ENCODE peak calls at places on chromosomes 12 and 14, in nine cellular contexts. U is PC-3; Z is right atrium auricular region; W is HCT116; S is CD8-positive, alpha-beta memory T cell; I is GM23338; P is body of pancreas; Y is H1; X is lower lobe of right lung. V is an unnamed sample.

GRCh38 chr14:50666772-50667490 is 1.2 kb downstream of the SAV1 start:
- DNase-seq in Y (no peak), W (no peak), U (peak; percentile 82), I (peak; percentile 76), S (no peak), X (no peak), P (peak; percentile 67), Z (peak; percentile 68), V (no peak)

GRCh38 chr12:6662602-6662905 is 365 bp downstream of the ING4 start:
- DNase-seq in X (no peak), Z (no peak), Y (no peak), I (peak; percentile 70), S (no peak), W (no peak), U (no peak), P (no peak), V (no peak)

GRCh38 chr14:53450871-53451270 is 297.7 kb upstream of the DDHD1 start:
- DNase-seq in P (no peak), U (peak; percentile 66), Y (no peak), W (no peak), Z (no peak), X (peak; percentile 53), S (no peak), I (no peak), V (no peak)

GRCh38 chr12:118884226-118884625 is 97.1 kb upstream of the SRRM4 start:
- DNase-seq in I (no peak), S (no peak), Y (no peak), W (no peak), P (no peak), Z (no peak), X (no peak), U (no peak), V (no peak)

GRCh38 chr12:42641231-42641630 is 51.7 kb upstream of the PRICKLE1 start:
- DNase-seq in I (no peak), Y (no peak), U (no peak), Z (no peak), W (no peak), S (no peak), P (no peak), X (no peak), V (no peak)

GRCh38 chr12:57191410-57191809 is 25.2 kb upstream of the NXPH4 start:
- DNase-seq in W (no peak), Z (no peak), I (no peak), X (no peak), P (no peak), U (no peak), Y (no peak), S (no peak), V (no peak)

GRCh38 chr14:50887476-50887875 is 15.6 kb downstream of the ABHD12B start:
- DNase-seq in W (no peak), Z (no peak), U (no peak), P (no peak), X (no peak), I (no peak), S (no peak), Y (no peak), V (no peak)

GRCh38 chr12:89345830-89346740 is 6.2 kb downstream of the DUSP6 start:
- DNase-seq in Y (peak; percentile 75), X (peak; percentile 80), U (peak; percentile 77), I (peak; percentile 90), S (peak; percentile 62), P (peak; percentile 77), Z (peak; percentile 70), W (peak; percentile 61), V (no peak)

GRCh38 chr14:71472281-71472960 is 459.8 kb upstream of the RGS6 start:
- DNase-seq in Y (no peak), I (no peak), P (no peak), Z (no peak), X (no peak), U (no peak), W (no peak), S (no peak), V (no peak)

GRCh38 chr12:132946507-132946820 is 9.6 kb downstream of the ZNF605 start:
- DNase-seq in X (no peak), Y (no peak), Z (no peak), P (no peak), W (no peak), I (no peak), S (no peak), U (no peak), V (no peak)

GRCh38 chr14:102437997-102438922 is 71.3 kb downstream of the ANKRD9 start:
- DNase-seq in X (peak; percentile 88), I (peak; percentile 98), Y (peak; percentile 94), Z (peak; percentile 79), P (peak; percentile 83), U (peak; percentile 82), W (peak; percentile 59), S (peak; percentile 56), V (peak; percentile 20)

GRCh38 chr14:36019126-36019525 is 157.4 kb downstream of the PTCSC3 start:
- DNase-seq in I (no peak), X (no peak), S (no peak), U (no peak), Y (no peak), W (no peak), P (no peak), Z (no peak), V (no peak)

GRCh38 chr12:128969480-128970055 is 116.3 kb downstream of the GLT1D1 start:
- DNase-seq in Z (no peak), W (no peak), I (peak; percentile 69), S (no peak), U (peak; percentile 52), P (peak; percentile 15), Y (peak; percentile 82), X (no peak), V (no peak)

GRCh38 chr12:110689601-110690430 is 901 bp upstream of the HVCN1 start:
- DNase-seq in S (peak; percentile 60), Z (no peak), U (no peak), P (peak; percentile 18), I (peak; percentile 83), X (peak; percentile 66), Y (peak; percentile 78), W (no peak), V (no peak)

GRCh38 chr12:80411787-80412186 is 32.2 kb upstream of the PTPRQ start:
- DNase-seq in S (no peak), P (no peak), Z (no peak), U (no peak), I (no peak), Y (no peak), W (no peak), X (no peak), V (no peak)

GRCh38 chr12:12333980-12334709 is 15.9 kb downstream of the MANSC1 start:
- DNase-seq in P (peak; percentile 54), W (peak; percentile 47), X (peak; percentile 68), Y (peak; percentile 69), I (peak; percentile 66), S (peak; percentile 50), Z (no peak), U (peak; percentile 56), V (no peak)

GRCh38 chr12:85369365-85370154 is 89.5 kb downstream of the ALX1 start:
- DNase-seq in I (no peak), S (no peak), Z (no peak), U (peak; percentile 17), Y (no peak), X (no peak), W (no peak), P (no peak), V (no peak)

GRCh38 chr12:12837025-12837872 is 24.1 kb downstream of the DDX47 start:
- DNase-seq in Y (peak; percentile 51), P (peak; percentile 32), X (no peak), Z (peak; percentile 72), I (peak; percentile 83), U (peak; percentile 91), S (no peak), W (peak; percentile 67), V (peak; percentile 71)

GRCh38 chr12:89492883-89493282 is 31.7 kb downstream of the GALNT4 start:
- DNase-seq in X (no peak), Z (no peak), S (no peak), Y (no peak), W (no peak), P (no peak), I (no peak), U (no peak), V (no peak)

DNA sequence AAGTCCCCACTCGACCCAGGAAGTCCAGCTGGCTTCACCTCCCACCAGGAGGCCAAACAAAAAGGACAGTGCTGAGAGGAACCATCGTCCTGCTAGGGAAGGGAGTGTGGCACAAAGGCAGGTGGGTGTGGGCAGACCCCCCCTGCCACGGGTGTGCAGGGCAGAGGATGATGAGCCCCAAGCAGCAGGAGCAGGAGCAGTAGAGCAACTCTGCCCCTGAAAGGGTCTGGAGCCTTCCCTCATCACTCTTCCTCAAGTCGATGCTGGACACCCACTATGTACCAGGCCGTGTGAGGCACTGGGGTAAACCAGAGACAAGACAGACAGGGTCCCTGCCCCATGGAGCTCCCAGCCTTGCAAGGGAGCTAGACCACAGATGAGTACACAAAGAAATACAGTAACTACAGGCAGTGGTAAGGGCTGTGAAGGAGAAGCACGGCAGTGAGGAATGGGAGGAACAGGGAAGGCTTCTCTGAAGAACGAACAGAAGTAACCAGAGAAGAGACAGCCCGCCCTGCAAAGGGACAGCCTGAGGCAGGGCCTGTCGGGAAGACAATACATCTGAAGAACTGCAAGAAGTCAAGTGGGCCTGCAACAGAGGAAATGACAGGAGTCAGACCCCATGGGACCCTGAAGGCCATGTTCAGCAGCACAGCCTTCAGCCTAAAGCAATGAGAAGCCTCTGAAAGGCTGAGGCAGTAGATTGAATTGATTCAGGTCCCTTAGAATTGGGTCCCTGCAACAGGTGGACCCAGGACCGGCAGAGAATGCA is 11.2 kb upstream of the ACTR6 start:
- DNase-seq in Y (no peak), W (no peak), U (no peak), I (no peak), X (no peak), S (no peak), Z (peak; percentile 42), P (no peak), V (no peak)
- H3K36me3 ChIP-seq in Y (no peaks in the 10 kb centered on the region), W (no peaks in the 10 kb centered on the region), U (peaks cover 4% of the 10 kb centered on the region), I (no peaks in the 10 kb centered on the region), X (no peaks in the 10 kb centered on the region), S (no peaks in the 10 kb centered on the region), Z (no peaks in the 10 kb centered on the region), P (no peaks in the 10 kb centered on the region), V (no peaks in the 10 kb centered on the region)

GRCh38 chr14:55146425-55146824 is 17.4 kb downstream of the LGALS3 start:
- DNase-seq in X (no peak), S (no peak), W (no peak), I (no peak), Y (no peak), P (no peak), U (no peak), Z (no peak), V (no peak)
- H3K36me3 ChIP-seq in X (peaks cover 57% of the 10 kb centered on the region), S (no peaks in the 10 kb centered on the region), W (peaks cover 31% of the 10 kb centered on the region), I (peaks cover 61% of the 10 kb centered on the region), Y (peaks cover 30% of the 10 kb centered on the region), P (no peaks in the 10 kb centered on the region), U (peaks cover 81% of the 10 kb centered on the region), Z (peaks cover 48% of the 10 kb centered on the region), V (peaks cover 43% of the 10 kb centered on the region)

GRCh38 chr12:113088971-113089756 is 32.6 kb downstream of the DTX1 start:
- DNase-seq in U (no peak), I (no peak), Z (no peak), Y (no peak), P (no peak), X (no peak), W (no peak), S (peak; percentile 19), V (no peak)
- H3K36me3 ChIP-seq in U (no peaks in the 10 kb centered on the region), I (no peaks in the 10 kb centered on the region), Z (no peaks in the 10 kb centered on the region), Y (no peaks in the 10 kb centered on the region), P (no peaks in the 10 kb centered on the region), X (no peaks in the 10 kb centered on the region), W (no peaks in the 10 kb centered on the region), S (no peaks in the 10 kb centered on the region), V (no peaks in the 10 kb centered on the region)

DNA sequence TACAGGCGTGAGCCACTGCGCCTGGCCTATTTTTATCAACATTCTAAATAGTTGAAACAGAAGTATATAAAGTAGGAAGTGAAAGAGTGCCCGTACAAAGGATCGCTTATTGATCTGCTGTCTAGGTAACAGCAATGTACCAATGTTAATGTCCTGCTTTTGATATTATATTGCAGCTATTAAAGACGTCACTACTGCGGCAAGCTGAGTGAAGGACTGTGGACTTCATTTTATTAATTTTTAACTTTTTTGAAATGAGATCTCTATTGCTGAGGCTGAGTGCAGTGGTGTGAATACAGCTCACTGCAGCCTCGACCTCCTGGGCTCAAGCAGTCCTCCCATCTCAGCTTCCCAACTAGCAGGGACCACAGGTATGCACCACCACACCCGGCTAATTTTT is 10.8 kb downstream of the PTGR2 start:
- DNase-seq in S (no peak), P (no peak), W (no peak), X (no peak), Z (no peak), I (no peak), U (no peak), Y (no peak), V (no peak)
- H3K36me3 ChIP-seq in S (no peaks in the 10 kb centered on the region), P (no peaks in the 10 kb centered on the region), W (peaks cover 18% of the 10 kb centered on the region), X (peaks cover 9% of the 10 kb centered on the region), Z (peaks cover 37% of the 10 kb centered on the region), I (peaks cover 19% of the 10 kb centered on the region), U (peaks cover 13% of the 10 kb centered on the region), Y (peaks cover 13% of the 10 kb centered on the region), V (no peaks in the 10 kb centered on the region)